ENCODE peak calls at places on chromosomes 13 and 19, in four cellular contexts. Q, B, G and M are unnamed samples.

GRCh38 chr19:23698711-23699520 is 11.9 kb upstream of the ZNF675 start:
- DNase-seq in Q (no peak), B (no peak), G (no peak), M (no peak)

GRCh38 chr19:19652482-19653295 is 9.2 kb upstream of the GMIP start:
- DNase-seq in Q (no peak), B (no peak), G (no peak), M (no peak)

GRCh38 chr13:91904597-91904996 is 506.2 kb downstream of the GPC5 start:
- DNase-seq in Q (no peak), B (no peak), G (no peak), M (no peak)

GRCh38 chr13:20411638-20412342 is 113.9 kb downstream of the CRYL1 start:
- DNase-seq in Q (no peak), B (no peak), G (no peak), M (no peak)

GRCh38 chr19:29528350-29528945 is 2.7 kb downstream of the VSTM2B start:
- DNase-seq in Q (peak; percentile 90), B (peak; percentile 33), G (peak; percentile 16), M (no peak)

GRCh38 chr13:114296448-114296847 is 15.0 kb downstream of the UPF3A start:
- DNase-seq in Q (no peak), B (no peak), G (no peak), M (no peak)

GRCh38 chr13:25132984-25133383 is 37.0 kb downstream of the PABPC3 start:
- DNase-seq in Q (no peak), B (no peak), G (no peak), M (no peak)

GRCh38 chr19:1259206-1259872 is 9.8 kb upstream of the CIRBP start:
- DNase-seq in Q (peak; percentile 74), B (no peak), G (peak; percentile 54), M (peak; percentile 71)

GRCh38 chr13:22735381-22735995 is 445.3 kb upstream of the SGCG start:
- DNase-seq in Q (no peak), B (no peak), G (no peak), M (no peak)

GRCh38 chr19:35117017-35117570 is 1.5 kb downstream of the FXYD3 start:
- DNase-seq in Q (no peak), B (no peak), G (no peak), M (no peak)

GRCh38 chr13:114049026-114049425 is 75.2 kb upstream of the C13orf46 start:
- DNase-seq in Q (no peak), B (no peak), G (no peak), M (no peak)

GRCh38 chr13:29594710-29595379 is 643 bp downstream of the SLC7A1 start:
- DNase-seq in Q (peak; percentile 56), B (peak; percentile 39), G (peak; percentile 48), M (peak; percentile 56)

GRCh38 chr13:20848944-20849343 is 53.6 kb downstream of the XPO4 start:
- DNase-seq in Q (no peak), B (no peak), G (no peak), M (no peak)

GRCh38 chr19:6020166-6020967 is 42.4 kb upstream of the RANBP3 start:
- DNase-seq in Q (no peak), B (no peak), G (no peak), M (no peak)

GRCh38 chr19:47109541-47110375 is 3.8 kb downstream of the ZC3H4 start:
- DNase-seq in Q (no peak), B (no peak), G (no peak), M (no peak)